ENCODE peak calls at places on chromosomes 3 and 15, in six cellular contexts. I is NCI-H2081, G is breast epithelium, Z is glutamatergic neuron, T is ELR, X is HEK293T. O is an unnamed sample.

GRCh38 chr3:18127181-18127863 is 297.8 kb downstream of the SATB1 start:
- DNase-seq in I (no peak), G (no peak), T (no peak), X (no peak), Z (no peak), O (no peak)

GRCh38 chr15:74128785-74129350 is 1.5 kb upstream of the ISLR2 start:
- DNase-seq in G (no peak), Z (peak), T (no peak), I (no peak), X (no peak), O (no peak)

GRCh38 chr3:124850212-124850611 is 37.0 kb downstream of the ITGB5 start:
- DNase-seq in Z (no peak), X (no peak), I (no peak), T (no peak), G (no peak), O (no peak)

GRCh38 chr15:39666671-39667070 is 85.8 kb downstream of the THBS1 start:
- DNase-seq in G (no peak), I (no peak), T (peak), Z (no peak), X (no peak), O (no peak)

GRCh38 chr3:142273501-142273900 is 48.1 kb upstream of the GK5 start:
- DNase-seq in T (no peak), G (no peak), X (no peak), Z (peak), I (no peak), O (no peak)

GRCh38 chr3:65867463-65868210 is 171.1 kb downstream of the MAGI1 start:
- DNase-seq in X (no peak), I (no peak), Z (no peak), G (no peak), T (no peak), O (no peak)

GRCh38 chr15:59994855-59995557 is 9.1 kb upstream of the FOXB1 start:
- DNase-seq in X (no peak), G (no peak), I (no peak), Z (peak), T (no peak), O (no peak)

GRCh38 chr3:139295040-139295439 is 48.8 kb upstream of the MRPS22 start:
- DNase-seq in X (no peak), Z (no peak), I (no peak), G (no peak), T (no peak), O (no peak)

GRCh38 chr3:41565003-41565402 is 365.7 kb downstream of the CTNNB1 start:
- DNase-seq in T (no peak), X (no peak), I (no peak), G (no peak), Z (no peak), O (no peak)

GRCh38 chr15:75989045-75989444 is 23.2 kb downstream of the NRG4 start:
- DNase-seq in Z (no peak), T (no peak), I (no peak), G (no peak), X (no peak), O (no peak)

GRCh38 chr15:83066034-83066760 is 855 bp downstream of the BTBD1 start:
- DNase-seq in G (no peak), I (peak), Z (no peak), T (peak), X (no peak), O (no peak)

GRCh38 chr3:44969779-44970178 is 6.2 kb downstream of the ZDHHC3 start:
- DNase-seq in X (no peak), I (no peak), Z (no peak), G (no peak), T (no peak), O (no peak)

GRCh38 chr3:133578548-133579191 is 5.2 kb downstream of the CDV3 start:
- DNase-seq in Z (no peak), I (no peak), G (no peak), X (peak), T (peak), O (no peak)

GRCh38 chr15:33194237-33194636 is 277 bp downstream of the FMN1 start:
- DNase-seq in X (no peak), G (no peak), Z (no peak), T (no peak), I (no peak), O (no peak)

GRCh38 chr3:153572165-153572564 is 410.1 kb downstream of the RAP2B start:
- DNase-seq in Z (no peak), G (no peak), X (no peak), T (no peak), I (no peak), O (no peak)

GRCh38 chr15:70627734-70628541 is 135.4 kb downstream of the UACA start:
- DNase-seq in X (no peak), I (no peak), G (no peak), T (no peak), Z (no peak), O (no peak)

GRCh38 chr3:164748626-164749025 is 329.7 kb downstream of the SI start:
- DNase-seq in X (no peak), G (no peak), I (no peak), T (peak), Z (no peak), O (no peak)

GRCh38 chr3:149216195-149216869 is 5.3 kb downstream of the CP start:
- DNase-seq in T (no peak), G (no peak), Z (no peak), X (no peak), I (peak), O (peak)

GRCh38 chr3:191417457-191417729 is 43.6 kb upstream of the PYDC2 start:
- DNase-seq in I (no peak), T (no peak), Z (no peak), X (no peak), G (no peak), O (no peak)

GRCh38 chr3:39064646-39065045 is 12.8 kb downstream of the WDR48 start:
- DNase-seq in I (no peak), G (no peak), X (no peak), Z (no peak), T (no peak), O (no peak)

GRCh38 chr3:35184775-35185174 is 454.6 kb upstream of the ARPP21 start:
- DNase-seq in I (no peak), T (no peak), Z (no peak), G (no peak), X (no peak), O (no peak)

GRCh38 chr3:67418539-67419529 is 235.6 kb downstream of the SUCLG2 start:
- DNase-seq in T (peak), G (no peak), I (no peak), Z (no peak), X (no peak), O (no peak)

GRCh38 chr3:123392871-123393620 is 55.8 kb downstream of the ADCY5 start:
- DNase-seq in G (no peak), I (no peak), Z (no peak), T (peak), X (no peak), O (peak)

GRCh38 chr3:194559530-194559929 is 72.7 kb upstream of the ATP13A3 start:
- DNase-seq in T (no peak), G (no peak), Z (no peak), X (no peak), I (no peak), O (no peak)

GRCh38 chr15:71325461-71325860 is 210.2 kb downstream of the THSD4 start:
- DNase-seq in G (no peak), T (peak), Z (no peak), X (no peak), I (no peak), O (no peak)

GRCh38 chr3:41095702-41096101 is 103.6 kb upstream of the CTNNB1 start:
- DNase-seq in T (no peak), G (no peak), X (no peak), Z (no peak), I (no peak), O (no peak)

GRCh38 chr15:38002883-38003477 is 68.5 kb downstream of the TMCO5A start:
- DNase-seq in I (peak), Z (peak), T (peak), X (no peak), G (no peak), O (peak)

GRCh38 chr3:109336272-109336957 is 931 bp downstream of the DPPA4 start:
- DNase-seq in G (no peak), Z (peak), T (peak), X (no peak), I (no peak), O (no peak)

GRCh38 chr3:139201446-139202225 is 142.2 kb upstream of the MRPS22 start:
- DNase-seq in Z (no peak), X (no peak), G (no peak), I (no peak), T (no peak), O (no peak)

GRCh38 chr15:84099181-84099580 is 136.4 kb upstream of the GOLGA6L4 start:
- DNase-seq in I (peak), T (no peak), X (no peak), Z (no peak), G (no peak), O (no peak)

GRCh38 chr15:49215768-49216739 is 46.0 kb downstream of the GALK2 start:
- DNase-seq in G (no peak), T (no peak), I (peak), X (peak), Z (no peak), O (peak)

GRCh38 chr15:67550522-67550921 is 8.0 kb downstream of the MAP2K5 start:
- DNase-seq in X (no peak), G (no peak), Z (no peak), T (peak), I (no peak), O (no peak)

GRCh38 chr3:120498947-120499346 is 48.2 kb upstream of the FSTL1 start:
- DNase-seq in G (peak), Z (no peak), T (peak), I (no peak), X (peak), O (no peak)

GRCh38 chr15:41967506-41968206 is 4.7 kb downstream of the EHD4 start:
- DNase-seq in T (peak), G (peak), Z (no peak), X (no peak), I (no peak), O (no peak)

GRCh38 chr15:52098328-52098727 is 14.2 kb downstream of the BCL2L10 start:
- DNase-seq in I (no peak), T (no peak), G (no peak), X (no peak), Z (no peak), O (no peak)

GRCh38 chr15:71679223-71680078 is 130.9 kb upstream of the NR2E3 start:
- DNase-seq in I (no peak), X (no peak), G (no peak), T (peak), Z (no peak), O (no peak)